ENCODE peak calls at places on chromosomes 13 and 19, in four cellular contexts. A, X, M and H are unnamed samples.

GRCh38 chr13:109251958-109252357 is 534.4 kb downstream of the IRS2 start:
- DNase-seq in X (no peak), A (no peak), M (no peak), H (no peak)

GRCh38 chr13:94677799-94678198 is 34.5 kb downstream of the SOX21 start:
- DNase-seq in M (no peak), A (no peak), X (no peak), H (no peak)

GRCh38 chr13:79457948-79458347 is 23.0 kb upstream of the NDFIP2 start:
- DNase-seq in A (no peak), M (no peak), X (no peak), H (peak; percentile 11)

GRCh38 chr13:59144700-59145099 is 1019.0 kb downstream of the DIAPH3 start:
- DNase-seq in A (no peak), M (peak; percentile 6), X (no peak), H (no peak)

GRCh38 chr13:32117696-32118095 is 86.1 kb downstream of the FRY start:
- DNase-seq in M (peak; percentile 5), X (no peak), A (no peak), H (no peak)

GRCh38 chr13:107680115-107680514 is 535.2 kb downstream of the LIG4 start:
- DNase-seq in M (no peak), A (peak; percentile 58), X (no peak), H (no peak)

GRCh38 chr19:49863935-49864320 is 3.4 kb downstream of the PNKP start:
- DNase-seq in M (no peak), X (no peak), A (no peak), H (no peak)

GRCh38 chr19:34173145-34173956 is 1.0 kb downstream of the LSM14A start:
- DNase-seq in A (no peak), X (peak; percentile 40), M (peak; percentile 70), H (peak; percentile 52)

GRCh38 chr19:40322271-40322610 is 26.0 kb downstream of the C19orf47 start:
- DNase-seq in A (no peak), M (no peak), X (no peak), H (no peak)

GRCh38 chr19:389246-389934 is 19.6 kb downstream of the C2CD4C start:
- DNase-seq in A (no peak), X (no peak), M (no peak), H (no peak)

GRCh38 chr19:17579523-17580244 is 24.2 kb downstream of the COLGALT1 start:
- DNase-seq in A (no peak), X (peak; percentile 69), M (peak; percentile 99), H (peak; percentile 33)

GRCh38 chr19:15252398-15253018 is 20.3 kb upstream of the EPHX3 start:
- DNase-seq in M (peak; percentile 11), A (no peak), X (no peak), H (no peak)

GRCh38 chr19:55642153-55643002 is 1.1 kb upstream of the ZNF581 start:
- DNase-seq in A (no peak), X (peak; percentile 60), M (peak; percentile 39), H (no peak)

GRCh38 chr19:20662421-20663105 is 1.2 kb upstream of the ZNF626 start:
- DNase-seq in X (no peak), A (peak; percentile 42), M (no peak), H (no peak)

GRCh38 chr13:112208656-112209055 is 141.7 kb downstream of the SOX1 start:
- DNase-seq in A (no peak), X (no peak), M (no peak), H (no peak)

GRCh38 chr19:1102407-1103106 is 1.2 kb upstream of the GPX4 start:
- DNase-seq in A (no peak), X (peak; percentile 85), M (peak; percentile 94), H (peak; percentile 100)

GRCh38 chr19:40269216-40269940 is 15.8 kb downstream of the AKT2 start:
- DNase-seq in A (no peak), M (no peak), X (no peak), H (no peak)

GRCh38 chr19:35000338-35000646 is 169 bp downstream of the GRAMD1A start:
- DNase-seq in A (no peak), X (no peak), M (no peak), H (no peak)

GRCh38 chr19:10474962-10475451 is 28.1 kb downstream of the KEAP1 start:
- DNase-seq in X (no peak), M (no peak), A (no peak), H (no peak)

GRCh38 chr13:95480131-95480545 is 72.4 kb upstream of the CLDN10 start:
- DNase-seq in A (no peak), X (peak; percentile 51), M (no peak), H (no peak)